ENCODE peak calls at places on chromosomes 13 and 19, in four cellular contexts. One of them, this sample, is unnamed. For H3K4me1, the result is how much of the 10 kb centered on the place peaks cover.

GRCh38 chr13:46665243-46665629 is 112.3 kb downstream of the LRCH1 start:
- DNase-seq in right lobe of liver: no peak
- DNase-seq in astrocyte: no peak
- DNase-seq in transverse colon: no peak
- DNase-seq in this sample: no peak

GRCh38 chr13:25945596-25945995 is 106.2 kb downstream of the SHISA2 start:
- DNase-seq in transverse colon: no peak
- DNase-seq in right lobe of liver: no peak
- DNase-seq in astrocyte: peak
- DNase-seq in this sample: no peak

GRCh38 chr13:112128052-112128610 is 61.2 kb downstream of the SOX1 start:
- DNase-seq in right lobe of liver: no peak
- DNase-seq in astrocyte: no peak
- DNase-seq in transverse colon: no peak
- DNase-seq in this sample: no peak

GRCh38 chr19:35773020-35773809 is 2.1 kb upstream of the ARHGAP33 start:
- DNase-seq in transverse colon: no peak
- DNase-seq in right lobe of liver: no peak
- DNase-seq in astrocyte: peak
- DNase-seq in this sample: peak

GRCh38 chr19:804419-805160 is 7.3 kb downstream of the PTBP1 start:
- DNase-seq in right lobe of liver: no peak
- DNase-seq in transverse colon: no peak
- DNase-seq in astrocyte: no peak
- DNase-seq in this sample: no peak

GRCh38 chr13:49444517-49445395 is 682 bp downstream of the SETDB2 start:
- DNase-seq in transverse colon: peak
- DNase-seq in astrocyte: peak
- DNase-seq in right lobe of liver: no peak
- DNase-seq in this sample: peak

GRCh38 chr19:33431986-33432385 is 58.5 kb downstream of the CEBPG start:
- DNase-seq in astrocyte: no peak
- DNase-seq in right lobe of liver: peak
- DNase-seq in transverse colon: no peak
- DNase-seq in this sample: no peak

GRCh38 chr19:4547303-4548237 is 7.7 kb upstream of the LRG1 start:
- DNase-seq in transverse colon: no peak
- DNase-seq in right lobe of liver: peak
- DNase-seq in astrocyte: no peak
- DNase-seq in this sample: no peak

GRCh38 chr13:96968027-96968426 is 26.2 kb downstream of the OXGR1 start:
- DNase-seq in transverse colon: no peak
- DNase-seq in astrocyte: no peak
- DNase-seq in right lobe of liver: no peak
- DNase-seq in this sample: no peak

GRCh38 chr13:50914301-50914700 is 4.7 kb downstream of the RNASEH2B start:
- DNase-seq in astrocyte: peak
- DNase-seq in transverse colon: no peak
- DNase-seq in right lobe of liver: no peak
- DNase-seq in this sample: no peak

GRCh38 chr13:112990783-112991182 is 21.8 kb downstream of the MCF2L start:
- DNase-seq in astrocyte: no peak
- DNase-seq in transverse colon: peak
- DNase-seq in right lobe of liver: no peak
- DNase-seq in this sample: no peak

GRCh38 chr19:19778666-19779065 is 42.9 kb downstream of the ZNF506 start:
- DNase-seq in transverse colon: no peak
- DNase-seq in astrocyte: no peak
- DNase-seq in right lobe of liver: no peak
- DNase-seq in this sample: no peak

GRCh38 chr13:60454425-60454824 is 57.4 kb downstream of the TDRD3 start:
- DNase-seq in transverse colon: no peak
- DNase-seq in astrocyte: no peak
- DNase-seq in right lobe of liver: no peak
- DNase-seq in this sample: no peak

GRCh38 chr19:799076-799881 is 2.0 kb downstream of the PTBP1 start:
- DNase-seq in transverse colon: peak
- DNase-seq in astrocyte: peak
- DNase-seq in right lobe of liver: peak
- DNase-seq in this sample: peak

GRCh38 chr19:33554391-33554790 is 32.8 kb upstream of the PEPD start:
- DNase-seq in transverse colon: no peak
- DNase-seq in right lobe of liver: no peak
- DNase-seq in astrocyte: no peak
- DNase-seq in this sample: no peak

GRCh38 chr19:17302391-17303166 is 646 bp downstream of the ABHD8 start:
- DNase-seq in transverse colon: no peak
- DNase-seq in right lobe of liver: peak
- DNase-seq in astrocyte: no peak
- DNase-seq in this sample: no peak

GRCh38 chr19:17260842-17261325 is 3.7 kb downstream of the USHBP1 start:
- DNase-seq in transverse colon: peak
- DNase-seq in right lobe of liver: peak
- DNase-seq in astrocyte: peak
- DNase-seq in this sample: no peak

GRCh38 chr13:90717451-90717936 is 630.0 kb upstream of the MIR17HG start:
- DNase-seq in astrocyte: peak
- DNase-seq in right lobe of liver: no peak
- DNase-seq in transverse colon: no peak
- DNase-seq in this sample: peak

GRCh38 chr19:6103217-6103644 is 7.1 kb downstream of the RFX2 start:
- DNase-seq in right lobe of liver: peak
- DNase-seq in transverse colon: peak
- DNase-seq in astrocyte: peak
- DNase-seq in this sample: peak

GRCh38 chr13:47408546-47409319 is 511.9 kb upstream of the HTR2A start:
- DNase-seq in astrocyte: no peak
- DNase-seq in right lobe of liver: no peak
- DNase-seq in transverse colon: no peak
- DNase-seq in this sample: no peak

GRCh38 chr19:16628984-16629691 is 1.1 kb upstream of the MED26 start:
- DNase-seq in transverse colon: peak
- DNase-seq in right lobe of liver: peak
- DNase-seq in astrocyte: no peak
- DNase-seq in this sample: no peak

GRCh38 chr19:50239916-50240585 is 36.6 kb downstream of the MYH14 start:
- DNase-seq in right lobe of liver: no peak
- DNase-seq in transverse colon: no peak
- DNase-seq in astrocyte: no peak
- DNase-seq in this sample: no peak

GRCh38 chr19:16018106-16018755 is 58.1 kb upstream of the TPM4 start:
- DNase-seq in astrocyte: no peak
- DNase-seq in right lobe of liver: peak
- DNase-seq in transverse colon: no peak
- DNase-seq in this sample: no peak

GRCh38 chr13:43374621-43375020 is 351.2 kb downstream of the DNAJC15 start:
- DNase-seq in astrocyte: peak
- DNase-seq in transverse colon: no peak
- DNase-seq in right lobe of liver: no peak
- DNase-seq in this sample: no peak

GRCh38 chr13:100493418-100493817 is 95.2 kb downstream of the GGACT start:
- DNase-seq in astrocyte: peak
- DNase-seq in right lobe of liver: no peak
- DNase-seq in transverse colon: no peak
- DNase-seq in this sample: no peak

GRCh38 chr19:2509096-2509495 is 33.2 kb downstream of the GADD45B start:
- DNase-seq in transverse colon: no peak
- DNase-seq in astrocyte: no peak
- DNase-seq in right lobe of liver: no peak
- DNase-seq in this sample: no peak

GRCh38 chr13:77048592-77048991 is 21.6 kb upstream of the FBXL3 start:
- DNase-seq in astrocyte: no peak
- DNase-seq in right lobe of liver: no peak
- DNase-seq in transverse colon: no peak
- DNase-seq in this sample: no peak

GRCh38 chr19:3386447-3387234 is 20.3 kb downstream of the NFIC start:
- DNase-seq in right lobe of liver: no peak
- DNase-seq in transverse colon: no peak
- DNase-seq in astrocyte: no peak
- DNase-seq in this sample: no peak

GRCh38 chr13:109751477-109751876 is 34.9 kb downstream of the IRS2 start:
- DNase-seq in transverse colon: no peak
- DNase-seq in astrocyte: no peak
- DNase-seq in right lobe of liver: no peak
- DNase-seq in this sample: no peak

GRCh38 chr19:800360-801029 is 3.2 kb downstream of the PTBP1 start:
- DNase-seq in right lobe of liver: peak
- DNase-seq in transverse colon: peak
- DNase-seq in astrocyte: peak
- DNase-seq in this sample: peak

GRCh38 chr19:48925240-48925843 is 8.2 kb upstream of the DHDH start:
- DNase-seq in right lobe of liver: no peak
- DNase-seq in astrocyte: peak
- DNase-seq in transverse colon: no peak
- DNase-seq in this sample: peak

GRCh38 chr13:51942189-51942588 is 69.1 kb downstream of the ATP7B start:
- DNase-seq in right lobe of liver: peak
- DNase-seq in transverse colon: peak
- DNase-seq in astrocyte: no peak
- DNase-seq in this sample: no peak

GRCh38 chr13:53343345-53343744 is 314.7 kb downstream of the OLFM4 start:
- DNase-seq in astrocyte: no peak
- DNase-seq in right lobe of liver: no peak
- DNase-seq in transverse colon: no peak
- DNase-seq in this sample: no peak

GRCh38 chr19:17281391-17282304 is at the start of gene ANKLE1:
- DNase-seq in astrocyte: no peak
- DNase-seq in transverse colon: peak
- DNase-seq in right lobe of liver: peak
- DNase-seq in this sample: no peak

GRCh38 chr19:406121-406711 is 2.7 kb downstream of the C2CD4C start:
- DNase-seq in astrocyte: no peak
- DNase-seq in transverse colon: no peak
- DNase-seq in right lobe of liver: peak
- DNase-seq in this sample: no peak

DNA sequence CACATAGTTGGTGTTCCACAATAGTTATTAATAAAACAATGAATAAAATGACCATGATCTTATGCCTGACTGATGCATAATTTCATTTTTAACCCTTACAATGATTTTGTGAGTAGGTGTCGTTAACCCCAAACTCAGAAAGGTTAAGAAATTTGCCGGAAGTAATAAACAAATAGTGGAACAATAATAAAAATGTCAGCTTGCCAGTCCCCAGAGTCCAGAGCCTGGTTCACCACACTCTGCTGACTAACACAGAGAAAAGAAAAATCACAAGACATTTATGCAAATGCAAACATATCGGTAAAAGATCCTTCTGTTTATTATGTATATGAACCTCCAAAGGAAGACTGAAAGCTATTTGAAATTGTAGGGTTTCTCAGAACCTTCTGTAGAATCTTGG is 563.7 kb downstream of the EFNB2 start:
- DNase-seq in astrocyte: no peak
- DNase-seq in right lobe of liver: no peak
- DNase-seq in transverse colon: no peak
- DNase-seq in this sample: no peak
- H3K4me1 ChIP-seq in astrocyte: under half
- H3K4me1 ChIP-seq in right lobe of liver: under half
- H3K4me1 ChIP-seq in transverse colon: under half
- H3K4me1 ChIP-seq in this sample: under half

DNA sequence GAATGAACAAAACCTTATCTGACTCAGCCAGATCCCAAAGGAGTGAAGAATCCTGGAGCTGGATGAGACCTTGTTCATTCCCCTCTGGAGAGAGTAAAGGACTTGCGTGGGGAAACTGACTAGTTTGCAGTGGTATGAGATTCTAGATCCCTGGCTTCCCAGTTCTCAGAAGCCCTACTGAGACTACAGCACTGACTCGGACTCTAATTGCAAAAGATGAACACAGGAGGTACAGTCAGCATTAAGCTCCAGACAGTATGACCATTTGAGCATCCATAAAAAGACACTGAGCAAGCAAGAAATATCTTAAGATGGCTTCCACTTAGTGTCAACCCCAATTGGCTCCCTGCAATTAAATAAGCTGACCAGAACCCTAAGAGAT is 6.8 kb downstream of the ZC3H4 start:
- DNase-seq in right lobe of liver: no peak
- DNase-seq in astrocyte: peak
- DNase-seq in transverse colon: no peak
- DNase-seq in this sample: no peak
- H3K4me1 ChIP-seq in right lobe of liver: under half
- H3K4me1 ChIP-seq in astrocyte: under half
- H3K4me1 ChIP-seq in transverse colon: under half
- H3K4me1 ChIP-seq in this sample: under half

DNA sequence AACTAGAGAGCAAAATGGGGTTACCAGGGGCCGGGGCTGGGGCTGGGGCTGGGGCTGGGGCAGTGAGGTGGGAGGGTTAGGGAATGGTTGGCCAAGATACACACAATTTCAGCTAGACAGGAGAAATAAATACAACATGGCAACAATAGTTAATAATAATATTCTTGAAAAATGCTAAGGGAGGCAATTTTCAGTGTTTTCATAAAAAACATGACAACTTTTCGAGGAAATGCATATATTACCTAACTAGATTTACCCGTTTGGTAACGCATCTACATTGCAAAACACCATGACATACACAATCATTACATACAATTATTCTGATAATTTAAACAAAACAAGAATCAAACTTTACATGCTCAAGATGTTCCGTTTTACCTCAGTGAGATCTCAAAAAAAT is 12.2 kb downstream of the RFPL4AL1 start:
- DNase-seq in right lobe of liver: no peak
- DNase-seq in transverse colon: no peak
- DNase-seq in astrocyte: no peak
- DNase-seq in this sample: no peak
- H3K4me1 ChIP-seq in right lobe of liver: under half
- H3K4me1 ChIP-seq in transverse colon: under half
- H3K4me1 ChIP-seq in astrocyte: under half
- H3K4me1 ChIP-seq in this sample: under half

GRCh38 chr13:24261566-24261965 is 47.8 kb upstream of the C1QTNF9 start:
- DNase-seq in astrocyte: no peak
- DNase-seq in transverse colon: no peak
- DNase-seq in right lobe of liver: no peak
- DNase-seq in this sample: no peak
- H3K4me1 ChIP-seq in astrocyte: under half
- H3K4me1 ChIP-seq in transverse colon: under half
- H3K4me1 ChIP-seq in right lobe of liver: under half
- H3K4me1 ChIP-seq in this sample: under half

This sample was measured in foreskin keratinocyte.